ENCODE peak calls at places on chromosomes 12 and 14, in seven cellular contexts. G, C, T, J, B, K and I are unnamed samples.

GRCh38 chr12:23209793-23210192 is 584.8 kb downstream of the ETNK1 start:
- DNase-seq in G (no peak), B (no peak), K (no peak), T (no peak), C (no peak), J (no peak), I (no peak)

GRCh38 chr12:8033153-8034044 is 883 bp downstream of the FOXJ2 start:
- DNase-seq in C (no peak), K (no peak), T (no peak), B (peak), J (peak), G (peak), I (peak)

GRCh38 chr14:35050652-35051051 is 4.6 kb downstream of the FAM177A1 start:
- DNase-seq in B (peak), K (no peak), C (peak), J (no peak), T (no peak), G (no peak), I (no peak)

GRCh38 chr14:58668848-58669480 is 31.2 kb downstream of the DACT1 start:
- DNase-seq in J (no peak), B (peak), K (no peak), G (no peak), C (no peak), T (no peak), I (no peak)

GRCh38 chr12:123532808-123533649 is 490 bp downstream of the RILPL1 start:
- DNase-seq in T (peak), C (peak), J (peak), G (no peak), B (peak), K (no peak), I (no peak)

GRCh38 chr12:121240484-121241202 is 30.7 kb downstream of the P2RX4 start:
- DNase-seq in T (no peak), G (no peak), B (peak), C (no peak), J (no peak), K (peak), I (no peak)

GRCh38 chr12:120500577-120500976 is 4.7 kb downstream of the DYNLL1 start:
- DNase-seq in B (no peak), C (no peak), G (no peak), K (no peak), T (no peak), J (no peak), I (no peak)

GRCh38 chr12:96811083-96811482 is 96.0 kb upstream of the NEDD1 start:
- DNase-seq in T (no peak), C (peak), B (no peak), J (no peak), G (peak), K (no peak), I (no peak)